ENCODE peak calls at places on chromosomes 6 and 20, in ten cellular contexts. One of them, this sample, is unnamed.

GRCh38 chr20:2973574-2973973 is 69.8 kb upstream of the GNRH2 start:
- DNase-seq in astrocyte of the cerebellum: no peak
- DNase-seq in RPMI8226: no peak
- DNase-seq in stromal cell of bone marrow: no peak
- DNase-seq in AG04450: no peak
- DNase-seq in GM10248: no peak
- DNase-seq in AG08395: no peak
- DNase-seq in effector CD4-positive, alpha-beta T cell: no peak
- DNase-seq in kidney tubule cell: no peak
- DNase-seq in T-helper 2 cell: no peak
- DNase-seq in this sample: no peak

GRCh38 chr20:19757973-19758887 is at the start of gene RIN2:
- DNase-seq in kidney tubule cell: peak
- DNase-seq in RPMI8226: no peak
- DNase-seq in AG08395: peak
- DNase-seq in astrocyte of the cerebellum: peak
- DNase-seq in AG04450: peak
- DNase-seq in GM10248: peak
- DNase-seq in T-helper 2 cell: no peak
- DNase-seq in effector CD4-positive, alpha-beta T cell: no peak
- DNase-seq in stromal cell of bone marrow: peak
- DNase-seq in this sample: no peak

GRCh38 chr6:110041830-110042229 is 63.7 kb downstream of the GPR6 start:
- DNase-seq in astrocyte of the cerebellum: no peak
- DNase-seq in AG04450: no peak
- DNase-seq in effector CD4-positive, alpha-beta T cell: no peak
- DNase-seq in kidney tubule cell: no peak
- DNase-seq in stromal cell of bone marrow: no peak
- DNase-seq in AG08395: no peak
- DNase-seq in RPMI8226: no peak
- DNase-seq in T-helper 2 cell: no peak
- DNase-seq in GM10248: no peak
- DNase-seq in this sample: no peak

GRCh38 chr6:163886394-163886793 is 471.9 kb downstream of the QKI start:
- DNase-seq in kidney tubule cell: no peak
- DNase-seq in T-helper 2 cell: no peak
- DNase-seq in stromal cell of bone marrow: no peak
- DNase-seq in GM10248: no peak
- DNase-seq in astrocyte of the cerebellum: no peak
- DNase-seq in RPMI8226: no peak
- DNase-seq in AG04450: no peak
- DNase-seq in AG08395: no peak
- DNase-seq in effector CD4-positive, alpha-beta T cell: no peak
- DNase-seq in this sample: no peak

GRCh38 chr20:10987651-10988383 is 314.0 kb upstream of the JAG1 start:
- DNase-seq in astrocyte of the cerebellum: peak
- DNase-seq in RPMI8226: no peak
- DNase-seq in stromal cell of bone marrow: no peak
- DNase-seq in AG08395: no peak
- DNase-seq in T-helper 2 cell: no peak
- DNase-seq in effector CD4-positive, alpha-beta T cell: no peak
- DNase-seq in AG04450: no peak
- DNase-seq in kidney tubule cell: no peak
- DNase-seq in GM10248: no peak
- DNase-seq in this sample: no peak

GRCh38 chr6:90709597-90709996 is 122.7 kb upstream of the MAP3K7 start:
- DNase-seq in T-helper 2 cell: no peak
- DNase-seq in astrocyte of the cerebellum: no peak
- DNase-seq in stromal cell of bone marrow: no peak
- DNase-seq in effector CD4-positive, alpha-beta T cell: no peak
- DNase-seq in kidney tubule cell: no peak
- DNase-seq in GM10248: no peak
- DNase-seq in AG04450: no peak
- DNase-seq in AG08395: no peak
- DNase-seq in RPMI8226: no peak
- DNase-seq in this sample: no peak

GRCh38 chr20:62723351-62723750 is 14.7 kb downstream of the NTSR1 start:
- DNase-seq in AG04450: no peak
- DNase-seq in astrocyte of the cerebellum: no peak
- DNase-seq in RPMI8226: no peak
- DNase-seq in T-helper 2 cell: no peak
- DNase-seq in stromal cell of bone marrow: no peak
- DNase-seq in effector CD4-positive, alpha-beta T cell: no peak
- DNase-seq in AG08395: no peak
- DNase-seq in GM10248: no peak
- DNase-seq in kidney tubule cell: peak
- DNase-seq in this sample: no peak

GRCh38 chr6:39995633-39996032 is 61.4 kb upstream of the MOCS1 start:
- DNase-seq in T-helper 2 cell: no peak
- DNase-seq in stromal cell of bone marrow: no peak
- DNase-seq in GM10248: no peak
- DNase-seq in AG08395: no peak
- DNase-seq in kidney tubule cell: no peak
- DNase-seq in effector CD4-positive, alpha-beta T cell: no peak
- DNase-seq in AG04450: no peak
- DNase-seq in RPMI8226: no peak
- DNase-seq in astrocyte of the cerebellum: no peak
- DNase-seq in this sample: no peak

GRCh38 chr6:129189266-129189665 is 306.3 kb downstream of the LAMA2 start:
- DNase-seq in T-helper 2 cell: no peak
- DNase-seq in RPMI8226: no peak
- DNase-seq in kidney tubule cell: no peak
- DNase-seq in effector CD4-positive, alpha-beta T cell: no peak
- DNase-seq in astrocyte of the cerebellum: no peak
- DNase-seq in AG08395: no peak
- DNase-seq in AG04450: no peak
- DNase-seq in GM10248: no peak
- DNase-seq in stromal cell of bone marrow: no peak
- DNase-seq in this sample: no peak

GRCh38 chr20:32945710-32946221 is 58.5 kb downstream of the SUN5 start:
- DNase-seq in AG04450: peak
- DNase-seq in astrocyte of the cerebellum: no peak
- DNase-seq in stromal cell of bone marrow: no peak
- DNase-seq in AG08395: peak
- DNase-seq in RPMI8226: peak
- DNase-seq in kidney tubule cell: peak
- DNase-seq in GM10248: no peak
- DNase-seq in effector CD4-positive, alpha-beta T cell: no peak
- DNase-seq in T-helper 2 cell: peak
- DNase-seq in this sample: peak

GRCh38 chr20:39070484-39071231 is 108.5 kb downstream of the DHX35 start:
- DNase-seq in T-helper 2 cell: no peak
- DNase-seq in RPMI8226: no peak
- DNase-seq in AG04450: no peak
- DNase-seq in GM10248: no peak
- DNase-seq in kidney tubule cell: peak
- DNase-seq in AG08395: peak
- DNase-seq in stromal cell of bone marrow: peak
- DNase-seq in effector CD4-positive, alpha-beta T cell: no peak
- DNase-seq in astrocyte of the cerebellum: peak
- DNase-seq in this sample: no peak

GRCh38 chr6:32177182-32177787 is 920 bp upstream of the RNF5 start:
- DNase-seq in stromal cell of bone marrow: no peak
- DNase-seq in astrocyte of the cerebellum: peak
- DNase-seq in GM10248: no peak
- DNase-seq in effector CD4-positive, alpha-beta T cell: no peak
- DNase-seq in T-helper 2 cell: no peak
- DNase-seq in AG08395: no peak
- DNase-seq in RPMI8226: peak
- DNase-seq in AG04450: no peak
- DNase-seq in kidney tubule cell: peak
- DNase-seq in this sample: no peak

GRCh38 chr20:53839423-53840176 is 230.8 kb downstream of the BCAS1 start:
- DNase-seq in AG04450: no peak
- DNase-seq in kidney tubule cell: peak
- DNase-seq in GM10248: peak
- DNase-seq in T-helper 2 cell: peak
- DNase-seq in AG08395: no peak
- DNase-seq in effector CD4-positive, alpha-beta T cell: peak
- DNase-seq in stromal cell of bone marrow: no peak
- DNase-seq in RPMI8226: peak
- DNase-seq in astrocyte of the cerebellum: no peak
- DNase-seq in this sample: peak

GRCh38 chr6:149934249-149935156 is 7.3 kb upstream of the ULBP2 start:
- DNase-seq in stromal cell of bone marrow: peak
- DNase-seq in RPMI8226: peak
- DNase-seq in GM10248: peak
- DNase-seq in astrocyte of the cerebellum: peak
- DNase-seq in effector CD4-positive, alpha-beta T cell: peak
- DNase-seq in T-helper 2 cell: peak
- DNase-seq in kidney tubule cell: peak
- DNase-seq in AG08395: peak
- DNase-seq in AG04450: peak
- DNase-seq in this sample: peak

GRCh38 chr6:152124432-152125074 is 317.1 kb downstream of the ESR1 start:
- DNase-seq in kidney tubule cell: peak
- DNase-seq in RPMI8226: peak
- DNase-seq in T-helper 2 cell: no peak
- DNase-seq in astrocyte of the cerebellum: peak
- DNase-seq in GM10248: peak
- DNase-seq in AG04450: peak
- DNase-seq in effector CD4-positive, alpha-beta T cell: no peak
- DNase-seq in AG08395: peak
- DNase-seq in stromal cell of bone marrow: peak
- DNase-seq in this sample: peak

GRCh38 chr6:162032620-162033019 is 694.9 kb downstream of the PRKN start:
- DNase-seq in kidney tubule cell: peak
- DNase-seq in astrocyte of the cerebellum: peak
- DNase-seq in GM10248: no peak
- DNase-seq in RPMI8226: no peak
- DNase-seq in AG04450: no peak
- DNase-seq in T-helper 2 cell: no peak
- DNase-seq in effector CD4-positive, alpha-beta T cell: no peak
- DNase-seq in stromal cell of bone marrow: peak
- DNase-seq in AG08395: peak
- DNase-seq in this sample: no peak

GRCh38 chr20:10673176-10673830 is 496 bp downstream of the JAG1 start:
- DNase-seq in AG08395: peak
- DNase-seq in GM10248: peak
- DNase-seq in AG04450: no peak
- DNase-seq in kidney tubule cell: no peak
- DNase-seq in stromal cell of bone marrow: no peak
- DNase-seq in effector CD4-positive, alpha-beta T cell: no peak
- DNase-seq in RPMI8226: peak
- DNase-seq in astrocyte of the cerebellum: no peak
- DNase-seq in T-helper 2 cell: no peak
- DNase-seq in this sample: no peak

GRCh38 chr6:16769986-16770376 is 8.7 kb upstream of the ATXN1 start:
- DNase-seq in AG08395: peak
- DNase-seq in T-helper 2 cell: no peak
- DNase-seq in RPMI8226: no peak
- DNase-seq in AG04450: peak
- DNase-seq in stromal cell of bone marrow: peak
- DNase-seq in kidney tubule cell: no peak
- DNase-seq in effector CD4-positive, alpha-beta T cell: no peak
- DNase-seq in astrocyte of the cerebellum: peak
- DNase-seq in GM10248: no peak
- DNase-seq in this sample: no peak

GRCh38 chr6:10413850-10414765 is 766 bp downstream of the TFAP2A start:
- DNase-seq in stromal cell of bone marrow: no peak
- DNase-seq in astrocyte of the cerebellum: no peak
- DNase-seq in AG08395: peak
- DNase-seq in RPMI8226: no peak
- DNase-seq in T-helper 2 cell: no peak
- DNase-seq in kidney tubule cell: no peak
- DNase-seq in AG04450: no peak
- DNase-seq in GM10248: no peak
- DNase-seq in effector CD4-positive, alpha-beta T cell: no peak
- DNase-seq in this sample: no peak

GRCh38 chr6:7540595-7540994 is 876 bp upstream of the DSP start:
- DNase-seq in AG04450: no peak
- DNase-seq in stromal cell of bone marrow: no peak
- DNase-seq in AG08395: no peak
- DNase-seq in T-helper 2 cell: no peak
- DNase-seq in astrocyte of the cerebellum: no peak
- DNase-seq in effector CD4-positive, alpha-beta T cell: no peak
- DNase-seq in kidney tubule cell: peak
- DNase-seq in GM10248: no peak
- DNase-seq in RPMI8226: no peak
- DNase-seq in this sample: no peak

GRCh38 chr20:13353261-13353945 is 132.3 kb downstream of the ISM1 start:
- DNase-seq in stromal cell of bone marrow: no peak
- DNase-seq in effector CD4-positive, alpha-beta T cell: no peak
- DNase-seq in GM10248: no peak
- DNase-seq in AG08395: no peak
- DNase-seq in astrocyte of the cerebellum: peak
- DNase-seq in RPMI8226: no peak
- DNase-seq in T-helper 2 cell: no peak
- DNase-seq in AG04450: no peak
- DNase-seq in kidney tubule cell: no peak
- DNase-seq in this sample: no peak

GRCh38 chr6:168219167-168219566 is 100.4 kb downstream of the DACT2 start:
- DNase-seq in T-helper 2 cell: no peak
- DNase-seq in stromal cell of bone marrow: peak
- DNase-seq in RPMI8226: no peak
- DNase-seq in GM10248: no peak
- DNase-seq in AG04450: no peak
- DNase-seq in kidney tubule cell: no peak
- DNase-seq in astrocyte of the cerebellum: no peak
- DNase-seq in AG08395: peak
- DNase-seq in effector CD4-positive, alpha-beta T cell: no peak
- DNase-seq in this sample: no peak

GRCh38 chr20:36848078-36848660 is 27.8 kb upstream of the TLDC2 start:
- DNase-seq in RPMI8226: no peak
- DNase-seq in kidney tubule cell: peak
- DNase-seq in AG04450: peak
- DNase-seq in effector CD4-positive, alpha-beta T cell: no peak
- DNase-seq in T-helper 2 cell: no peak
- DNase-seq in astrocyte of the cerebellum: peak
- DNase-seq in AG08395: peak
- DNase-seq in GM10248: no peak
- DNase-seq in stromal cell of bone marrow: peak
- DNase-seq in this sample: no peak

GRCh38 chr20:36128463-36129176 is 25.9 kb upstream of the EPB41L1 start:
- DNase-seq in astrocyte of the cerebellum: no peak
- DNase-seq in AG08395: peak
- DNase-seq in RPMI8226: no peak
- DNase-seq in effector CD4-positive, alpha-beta T cell: no peak
- DNase-seq in kidney tubule cell: peak
- DNase-seq in T-helper 2 cell: no peak
- DNase-seq in AG04450: peak
- DNase-seq in GM10248: no peak
- DNase-seq in stromal cell of bone marrow: peak
- DNase-seq in this sample: no peak

GRCh38 chr6:147268254-147268653 is 64.0 kb downstream of the STXBP5 start:
- DNase-seq in kidney tubule cell: no peak
- DNase-seq in T-helper 2 cell: no peak
- DNase-seq in RPMI8226: no peak
- DNase-seq in stromal cell of bone marrow: no peak
- DNase-seq in AG04450: no peak
- DNase-seq in effector CD4-positive, alpha-beta T cell: no peak
- DNase-seq in GM10248: no peak
- DNase-seq in AG08395: no peak
- DNase-seq in astrocyte of the cerebellum: no peak
- DNase-seq in this sample: no peak

GRCh38 chr20:44171775-44172571 is 15.0 kb downstream of the JPH2 start:
- DNase-seq in stromal cell of bone marrow: no peak
- DNase-seq in kidney tubule cell: no peak
- DNase-seq in AG08395: no peak
- DNase-seq in effector CD4-positive, alpha-beta T cell: no peak
- DNase-seq in RPMI8226: no peak
- DNase-seq in astrocyte of the cerebellum: no peak
- DNase-seq in GM10248: no peak
- DNase-seq in AG04450: no peak
- DNase-seq in T-helper 2 cell: no peak
- DNase-seq in this sample: no peak

GRCh38 chr6:71419217-71419953 is 130.8 kb downstream of the OGFRL1 start:
- DNase-seq in GM10248: no peak
- DNase-seq in AG04450: no peak
- DNase-seq in stromal cell of bone marrow: no peak
- DNase-seq in astrocyte of the cerebellum: no peak
- DNase-seq in kidney tubule cell: peak
- DNase-seq in AG08395: peak
- DNase-seq in RPMI8226: no peak
- DNase-seq in effector CD4-positive, alpha-beta T cell: no peak
- DNase-seq in T-helper 2 cell: no peak
- DNase-seq in this sample: no peak

GRCh38 chr20:57807418-57808265 is 97.8 kb upstream of the PMEPA1 start:
- DNase-seq in astrocyte of the cerebellum: no peak
- DNase-seq in RPMI8226: no peak
- DNase-seq in T-helper 2 cell: no peak
- DNase-seq in GM10248: no peak
- DNase-seq in AG08395: no peak
- DNase-seq in AG04450: no peak
- DNase-seq in kidney tubule cell: no peak
- DNase-seq in stromal cell of bone marrow: no peak
- DNase-seq in effector CD4-positive, alpha-beta T cell: no peak
- DNase-seq in this sample: no peak